ENCODE peak calls at places on chromosomes 11 and 22, in four cellular contexts. One of them, this sample, is unnamed.
A peak's percentile ranks its signal among the peaks of the same experiment; 100 is the strongest.

GRCh38 chr11:85948884-85949283 is 93.7 kb downstream of the CCDC83 start:
- DNase-seq in pancreas: no peak
- DNase-seq in lower lobe of right lung: no peak
- DNase-seq in transverse colon: no peak
- DNase-seq in this sample: no peak

GRCh38 chr22:27576815-27577564 is 224.6 kb downstream of the MN1 start:
- DNase-seq in pancreas: no peak
- DNase-seq in lower lobe of right lung: no peak
- DNase-seq in transverse colon: no peak
- DNase-seq in this sample: peak; percentile 59

GRCh38 chr22:49897015-49897684 is 21.1 kb downstream of the ALG12 start:
- DNase-seq in pancreas: no peak
- DNase-seq in lower lobe of right lung: no peak
- DNase-seq in transverse colon: no peak
- DNase-seq in this sample: no peak

GRCh38 chr22:39471421-39472141 is 14.8 kb downstream of the MGAT3 start:
- DNase-seq in pancreas: no peak
- DNase-seq in lower lobe of right lung: no peak
- DNase-seq in transverse colon: peak; percentile 34
- DNase-seq in this sample: no peak

GRCh38 chr11:36010010-36010740 is 66.3 kb downstream of the LDLRAD3 start:
- DNase-seq in pancreas: no peak
- DNase-seq in lower lobe of right lung: no peak
- DNase-seq in transverse colon: no peak
- DNase-seq in this sample: no peak

GRCh38 chr11:67456068-67456705 is 1.0 kb downstream of the CABP4 start:
- DNase-seq in pancreas: no peak
- DNase-seq in lower lobe of right lung: peak; percentile 42
- DNase-seq in transverse colon: no peak
- DNase-seq in this sample: no peak

GRCh38 chr11:115996808-115997188 is 492.6 kb upstream of the CADM1 start:
- DNase-seq in pancreas: no peak
- DNase-seq in lower lobe of right lung: no peak
- DNase-seq in transverse colon: no peak
- DNase-seq in this sample: no peak

GRCh38 chr11:108239076-108239475 is 16.2 kb downstream of the ATM start:
- DNase-seq in pancreas: no peak
- DNase-seq in lower lobe of right lung: no peak
- DNase-seq in transverse colon: no peak
- DNase-seq in this sample: no peak

GRCh38 chr11:23336961-23337360 is 476.7 kb upstream of the CCDC179 start:
- DNase-seq in pancreas: no peak
- DNase-seq in lower lobe of right lung: no peak
- DNase-seq in transverse colon: no peak
- DNase-seq in this sample: no peak

GRCh38 chr11:102802341-102802740 is 4.4 kb upstream of the MMP1 start:
- DNase-seq in pancreas: no peak
- DNase-seq in lower lobe of right lung: no peak
- DNase-seq in transverse colon: no peak
- DNase-seq in this sample: no peak

GRCh38 chr22:46078241-46079092 is 71.9 kb upstream of the PPARA start:
- DNase-seq in pancreas: peak; percentile 74
- DNase-seq in lower lobe of right lung: peak; percentile 75
- DNase-seq in transverse colon: peak; percentile 32
- DNase-seq in this sample: peak; percentile 82

GRCh38 chr22:27318516-27318915 is 483.0 kb downstream of the MN1 start:
- DNase-seq in pancreas: no peak
- DNase-seq in lower lobe of right lung: no peak
- DNase-seq in transverse colon: peak; percentile 62
- DNase-seq in this sample: peak; percentile 30

GRCh38 chr11:131914299-131914902 is 544.0 kb downstream of the NTM start:
- DNase-seq in pancreas: no peak
- DNase-seq in lower lobe of right lung: no peak
- DNase-seq in transverse colon: no peak
- DNase-seq in this sample: no peak

DNA sequence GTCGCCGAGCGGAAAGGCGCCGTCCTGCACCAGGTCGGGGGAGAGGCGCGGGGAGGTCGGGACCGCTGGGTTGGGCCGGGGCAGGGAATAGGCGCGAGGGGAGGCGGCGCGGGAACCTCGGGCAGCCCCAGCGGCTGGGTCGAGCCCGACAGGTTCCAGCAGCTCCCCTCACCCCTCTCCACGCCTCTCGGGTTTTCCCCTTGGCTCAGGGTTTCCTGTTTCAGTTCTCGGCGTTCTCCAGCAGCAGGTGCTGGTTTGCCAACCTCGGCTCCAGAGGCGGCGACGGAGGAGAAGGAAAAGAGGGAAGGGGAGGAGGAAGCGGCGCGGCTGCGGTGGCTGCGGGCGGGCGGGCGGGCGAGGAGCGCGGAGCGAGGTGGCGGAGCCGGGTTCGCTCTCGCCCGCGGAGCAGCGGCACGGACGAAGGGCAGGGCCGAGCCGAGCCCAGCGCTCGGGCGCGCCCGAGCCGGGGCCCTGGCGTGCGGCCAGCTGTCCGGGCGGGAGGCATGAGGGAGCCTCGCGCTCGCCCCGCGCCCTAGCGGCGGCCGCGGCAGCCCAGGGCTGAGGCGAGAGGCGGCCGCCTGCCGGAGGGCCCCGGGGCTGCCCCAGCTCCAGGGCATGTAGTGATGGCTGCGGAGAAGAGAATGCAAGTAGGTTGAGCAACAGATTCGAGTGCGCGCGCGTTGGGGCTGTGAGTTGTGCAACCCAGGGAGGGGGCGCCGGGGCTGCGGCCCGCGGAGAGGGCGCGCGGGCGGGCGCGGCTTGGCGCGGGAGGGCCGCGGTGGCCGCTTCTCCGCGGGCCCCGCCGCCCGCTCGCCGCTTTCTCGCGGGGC is at the start of gene ZC3H12C:
- DNase-seq in pancreas: peak; percentile 93
- DNase-seq in lower lobe of right lung: peak; percentile 89
- DNase-seq in transverse colon: peak; percentile 89
- DNase-seq in this sample: peak; percentile 81
- TF ChIP-seq CTCF in pancreas: no peak
- TF ChIP-seq CTCF in lower lobe of right lung: peak; percentile 27
- TF ChIP-seq CTCF in transverse colon: peak; percentile 53
- TF ChIP-seq CTCF in this sample: peak; percentile 73

DNA sequence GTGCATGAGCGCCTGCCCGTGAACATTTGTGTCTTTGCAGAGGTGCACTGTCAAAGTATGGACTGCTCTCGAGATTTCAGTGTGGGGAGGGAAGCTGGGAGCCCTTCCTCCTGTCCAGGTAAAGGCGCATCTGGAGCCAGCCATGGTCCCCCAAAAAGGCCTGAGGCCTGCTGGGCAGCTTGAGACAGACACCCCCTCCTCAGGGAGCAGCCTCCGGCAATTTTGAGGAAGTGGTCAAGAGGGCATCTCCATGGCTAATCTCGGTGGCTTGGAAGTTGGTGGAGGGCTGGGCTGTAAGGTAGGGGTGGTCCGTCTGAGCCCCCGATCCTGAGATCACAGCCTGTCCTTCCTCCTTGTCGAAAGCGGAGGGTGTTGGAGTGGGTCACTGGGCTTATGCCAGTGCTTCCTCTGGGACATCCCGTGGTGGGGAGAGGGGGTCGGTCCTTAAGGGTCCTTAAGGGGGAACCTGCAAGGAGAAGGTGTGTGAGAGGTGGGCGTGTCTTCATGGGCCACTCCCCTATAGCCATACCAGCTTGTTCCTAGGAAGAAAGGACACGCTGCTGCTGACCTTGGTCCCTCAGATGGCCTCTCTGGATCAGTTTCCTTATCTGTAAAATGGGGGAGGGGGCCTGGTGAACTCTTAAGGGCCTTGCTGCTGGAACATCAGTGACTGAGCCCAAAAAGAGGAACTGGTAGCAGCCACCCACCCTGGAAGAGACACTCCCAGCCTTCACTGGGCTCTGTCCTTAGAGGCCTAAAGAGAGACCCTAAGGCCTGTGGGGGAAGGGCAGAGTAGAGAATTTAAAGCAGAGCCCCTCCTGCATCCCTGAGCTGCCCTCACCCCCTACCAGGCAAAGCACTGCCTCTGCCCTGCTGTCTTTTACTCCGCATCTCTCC is 2.6 kb downstream of the KCNC1 start:
- DNase-seq in pancreas: no peak
- DNase-seq in lower lobe of right lung: no peak
- DNase-seq in transverse colon: no peak
- DNase-seq in this sample: no peak
- H3K27me3 ChIP-seq in pancreas: peaks cover 9% of the 10 kb centered on the region
- H3K27me3 ChIP-seq in lower lobe of right lung: peaks cover 82% of the 10 kb centered on the region
- H3K27me3 ChIP-seq in transverse colon: peaks cover 82% of the 10 kb centered on the region
- H3K27me3 ChIP-seq in this sample: peaks cover 92% of the 10 kb centered on the region

GRCh38 chr11:495537-495931 is 11.5 kb downstream of the RNH1 start:
- DNase-seq in pancreas: no peak
- DNase-seq in lower lobe of right lung: no peak
- DNase-seq in transverse colon: no peak
- DNase-seq in this sample: no peak

GRCh38 chr11:496834-497564 is 10.0 kb downstream of the RNH1 start:
- DNase-seq in pancreas: no peak
- DNase-seq in lower lobe of right lung: no peak
- DNase-seq in transverse colon: no peak
- DNase-seq in this sample: no peak

GRCh38 chr11:499201-500076 is 7.6 kb downstream of the RNH1 start:
- DNase-seq in pancreas: no peak
- DNase-seq in lower lobe of right lung: peak; percentile 45
- DNase-seq in transverse colon: no peak
- DNase-seq in this sample: no peak

GRCh38 chr11:498297-499181 is 8.5 kb downstream of the RNH1 start:
- DNase-seq in pancreas: no peak
- DNase-seq in lower lobe of right lung: no peak
- DNase-seq in transverse colon: no peak
- DNase-seq in this sample: no peak

GRCh38 chr11:497565-498296 is 9.3 kb downstream of the RNH1 start:
- DNase-seq in pancreas: no peak
- DNase-seq in lower lobe of right lung: no peak
- DNase-seq in transverse colon: no peak
- DNase-seq in this sample: peak; percentile 62
- H3K27ac ChIP-seq in pancreas: no peak overlapping the region
- H3K27ac ChIP-seq in lower lobe of right lung: no peak overlapping the region
- H3K27ac ChIP-seq in transverse colon: no peak overlapping the region
- H3K27ac ChIP-seq in this sample: peak overlapping the region; percentile 99

GRCh38 chr22:43825651-43826050 is 13.5 kb upstream of the EFCAB6 start:
- DNase-seq in pancreas: no peak
- DNase-seq in lower lobe of right lung: no peak
- DNase-seq in transverse colon: no peak
- DNase-seq in this sample: no peak

GRCh38 chr22:43827336-43827735 is 15.2 kb upstream of the EFCAB6 start:
- DNase-seq in pancreas: no peak
- DNase-seq in lower lobe of right lung: no peak
- DNase-seq in transverse colon: no peak
- DNase-seq in this sample: no peak

GRCh38 chr22:43827926-43828710 is 16.0 kb upstream of the EFCAB6 start:
- DNase-seq in pancreas: no peak
- DNase-seq in lower lobe of right lung: no peak
- DNase-seq in transverse colon: no peak
- DNase-seq in this sample: no peak

GRCh38 chr22:43824724-43825485 is 12.8 kb upstream of the EFCAB6 start:
- DNase-seq in pancreas: no peak
- DNase-seq in lower lobe of right lung: no peak
- DNase-seq in transverse colon: no peak
- DNase-seq in this sample: no peak

DNA sequence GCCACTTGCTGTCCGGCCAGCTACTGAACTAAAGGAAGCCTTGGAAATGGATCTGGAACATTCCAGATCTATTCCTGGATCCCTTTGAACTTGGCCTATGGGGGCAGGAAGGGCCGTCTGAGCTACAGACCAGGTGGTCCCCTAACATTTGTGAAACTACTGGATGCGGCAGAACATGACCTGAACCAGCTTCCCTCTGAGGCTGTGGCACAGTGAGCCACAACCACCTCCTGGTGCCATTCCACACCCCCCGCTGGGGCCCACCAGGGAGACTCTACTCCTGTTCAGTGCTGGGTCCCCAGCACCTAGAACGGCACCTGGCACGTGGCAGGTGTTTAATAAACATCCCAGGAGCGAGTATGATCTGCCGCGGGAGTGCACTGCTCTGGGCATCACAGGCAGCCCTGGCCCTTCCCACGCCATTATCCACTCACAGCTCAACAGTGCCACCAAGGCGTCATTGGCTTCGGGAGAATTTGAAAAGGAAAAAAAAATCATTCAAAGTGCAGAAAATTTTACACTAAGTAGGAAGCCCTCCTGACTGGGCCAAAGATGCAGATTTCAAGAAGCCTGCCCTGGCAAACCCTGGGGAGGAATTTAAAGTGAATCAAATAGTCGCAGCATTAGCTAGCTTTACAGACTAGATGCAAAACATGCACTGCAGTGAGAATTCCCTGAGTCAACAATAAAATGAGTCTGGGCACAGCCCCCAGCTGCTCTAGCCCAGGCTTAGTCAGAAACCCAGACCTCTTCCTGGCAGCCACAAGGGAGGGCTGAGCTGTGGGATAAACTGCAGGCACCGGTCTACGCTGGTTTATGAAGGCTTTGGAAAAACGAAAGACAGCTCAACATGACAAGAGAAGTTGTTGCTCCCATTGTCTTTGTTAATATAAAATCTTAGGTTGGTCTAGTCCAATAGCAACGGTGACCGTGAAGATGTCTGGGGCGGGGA is 14.3 kb upstream of the EFCAB6 start:
- DNase-seq in pancreas: peak; percentile 35
- DNase-seq in lower lobe of right lung: no peak
- DNase-seq in transverse colon: no peak
- DNase-seq in this sample: no peak
- TF ChIP-seq CTCF in pancreas: peak; percentile 17
- TF ChIP-seq CTCF in lower lobe of right lung: peak; percentile 30
- TF ChIP-seq CTCF in transverse colon: peak; percentile 22
- TF ChIP-seq CTCF in this sample: peak; percentile 41

GRCh38 chr11:16612801-16613400 is 125.5 kb upstream of the C11orf58 start:
- DNase-seq in pancreas: no peak
- DNase-seq in lower lobe of right lung: no peak
- DNase-seq in transverse colon: no peak
- DNase-seq in this sample: no peak

GRCh38 chr11:16612234-16612571 is 126.2 kb upstream of the C11orf58 start:
- DNase-seq in pancreas: no peak
- DNase-seq in lower lobe of right lung: no peak
- DNase-seq in transverse colon: no peak
- DNase-seq in this sample: no peak

GRCh38 chr11:16610738-16611388 is 127.6 kb upstream of the C11orf58 start:
- DNase-seq in pancreas: no peak
- DNase-seq in lower lobe of right lung: peak; percentile 34
- DNase-seq in transverse colon: no peak
- DNase-seq in this sample: no peak

GRCh38 chr11:16610213-16610737 is 128.2 kb upstream of the C11orf58 start:
- DNase-seq in pancreas: no peak
- DNase-seq in lower lobe of right lung: no peak
- DNase-seq in transverse colon: no peak
- DNase-seq in this sample: no peak

GRCh38 chr11:16611395-16612233 is 126.8 kb upstream of the C11orf58 start:
- DNase-seq in pancreas: no peak
- DNase-seq in lower lobe of right lung: no peak
- DNase-seq in transverse colon: no peak
- DNase-seq in this sample: no peak
- H3K27me3 ChIP-seq in pancreas: no peaks in the 10 kb centered on the region
- H3K27me3 ChIP-seq in lower lobe of right lung: peaks cover 93% of the 10 kb centered on the region
- H3K27me3 ChIP-seq in transverse colon: peaks cover 100% of the 10 kb centered on the region
- H3K27me3 ChIP-seq in this sample: peaks cover 77% of the 10 kb centered on the region